ENCODE peak calls at places on chromosomes 6 and 20, in ten cellular contexts. I, L, T, W, S, X, P, F, Y and C are unnamed samples.
A peak's percentile ranks its signal among the peaks of the same experiment; 100 is the strongest.

GRCh38 chr6:90241229-90241873 is 55.3 kb downstream of the BACH2 start:
- DNase-seq in I (no peak), L (no peak), T (no peak), W (no peak), S (no peak), X (no peak), P (no peak), F (peak; percentile 20), Y (no peak), C (no peak)

GRCh38 chr20:61420056-61420455 is 168.0 kb downstream of the CDH4 start:
- DNase-seq in I (no peak), L (no peak), T (no peak), W (no peak), S (no peak), X (no peak), P (no peak), F (no peak), Y (no peak), C (no peak)

GRCh38 chr6:26198626-26199056 is 111.4 kb downstream of the HFE start:
- DNase-seq in I (no peak), L (no peak), T (peak; percentile 26), W (no peak), S (no peak), X (no peak), P (no peak), F (no peak), Y (no peak), C (no peak)

GRCh38 chr6:43798688-43799444 is 28.9 kb downstream of the VEGFA start:
- DNase-seq in I (no peak), L (peak; percentile 92), T (peak; percentile 85), W (peak; percentile 50), S (peak; percentile 91), X (peak; percentile 91), P (peak; percentile 20), F (peak; percentile 96), Y (peak; percentile 87), C (no peak)

GRCh38 chr20:10595985-10596384 is 77.8 kb downstream of the JAG1 start:
- DNase-seq in I (no peak), L (no peak), T (no peak), W (no peak), S (no peak), X (no peak), P (no peak), F (no peak), Y (no peak), C (no peak)

GRCh38 chr20:39067526-39068216 is 105.5 kb downstream of the DHX35 start:
- DNase-seq in I (no peak), L (no peak), T (peak; percentile 64), W (no peak), S (no peak), X (no peak), P (no peak), F (no peak), Y (no peak), C (no peak)

GRCh38 chr6:167565884-167566491 is 241.1 kb downstream of the TTLL2 start:
- DNase-seq in I (no peak), L (peak; percentile 16), T (no peak), W (no peak), S (no peak), X (peak; percentile 52), P (peak; percentile 93), F (peak; percentile 32), Y (peak; percentile 70), C (peak; percentile 31)

GRCh38 chr6:41451039-41451438 is 95.1 kb upstream of the FOXP4 start:
- DNase-seq in I (no peak), L (no peak), T (no peak), W (no peak), S (no peak), X (no peak), P (no peak), F (peak; percentile 47), Y (peak; percentile 54), C (no peak)

GRCh38 chr6:79570802-79571367 is 33.7 kb upstream of the LCA5 start:
- DNase-seq in I (no peak), L (no peak), T (peak; percentile 48), W (peak; percentile 7), S (no peak), X (no peak), P (no peak), F (peak; percentile 62), Y (no peak), C (no peak)

GRCh38 chr6:57021086-57021720 is 25.3 kb upstream of the KIAA1586 start:
- DNase-seq in I (no peak), L (no peak), T (peak; percentile 64), W (peak; percentile 36), S (no peak), X (no peak), P (no peak), F (peak; percentile 49), Y (no peak), C (no peak)

GRCh38 chr20:8172191-8172590 is 40.1 kb downstream of the PLCB1 start:
- DNase-seq in I (no peak), L (no peak), T (no peak), W (no peak), S (no peak), X (no peak), P (no peak), F (no peak), Y (no peak), C (no peak)

GRCh38 chr6:148457843-148458159 is 115.2 kb downstream of the SASH1 start:
- DNase-seq in I (no peak), L (no peak), T (no peak), W (no peak), S (no peak), X (no peak), P (no peak), F (no peak), Y (no peak), C (no peak)

GRCh38 chr20:62979876-62980373 is 26.8 kb downstream of the BHLHE23 start:
- DNase-seq in I (no peak), L (no peak), T (no peak), W (no peak), S (no peak), X (no peak), P (no peak), F (no peak), Y (no peak), C (no peak)

GRCh38 chr6:33929575-33930288 is 125.9 kb upstream of the MLN start:
- DNase-seq in I (no peak), L (no peak), T (no peak), W (no peak), S (no peak), X (no peak), P (no peak), F (no peak), Y (no peak), C (no peak)

GRCh38 chr20:49766979-49767419 is 45.6 kb upstream of the SLC9A8 start:
- DNase-seq in I (no peak), L (no peak), T (no peak), W (no peak), S (no peak), X (no peak), P (no peak), F (peak; percentile 44), Y (no peak), C (no peak)

GRCh38 chr20:44768854-44769480 is 23.3 kb downstream of the KCNK15 start:
- DNase-seq in I (no peak), L (no peak), T (no peak), W (no peak), S (no peak), X (no peak), P (no peak), F (no peak), Y (no peak), C (no peak)
- TF ChIP-seq POLR2A in I (no peak), L (no peak), T (no peak), W (no peak), S (no peak), X (no peak), P (no peak), F (no peak), Y (no peak), C (no peak)

DNA sequence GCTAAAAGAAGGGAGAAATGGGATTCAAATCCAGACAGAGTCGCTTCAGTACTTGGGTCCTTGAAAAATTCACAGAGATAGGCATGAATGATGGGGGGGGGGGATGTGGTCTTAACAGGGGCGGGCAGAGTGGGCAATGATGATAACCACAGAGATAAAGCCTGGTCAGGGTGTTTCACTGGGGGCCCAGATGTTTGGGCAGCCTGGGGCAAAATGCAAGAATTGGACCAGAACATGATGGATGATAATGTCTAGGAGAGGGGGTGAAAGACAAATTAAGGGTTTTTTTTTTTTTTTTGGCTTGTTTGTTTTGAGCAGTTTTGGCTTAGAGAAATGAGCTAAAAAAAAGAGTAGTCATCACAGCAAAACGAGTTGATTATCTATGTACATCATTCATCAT is 57.4 kb downstream of the LAMP5 start:
- DNase-seq in I (no peak), L (no peak), T (no peak), W (no peak), S (no peak), X (no peak), P (no peak), F (no peak), Y (no peak), C (no peak)
- TF ChIP-seq CTCF in I (no peak), L (no peak), T (no peak), W (no peak), S (no peak), X (no peak), P (no peak), F (no peak), Y (no peak), C (no peak)

GRCh38 chr6:30681696-30682180 is 4.7 kb downstream of the PPP1R18 start:
- DNase-seq in I (no peak), L (no peak), T (no peak), W (no peak), S (no peak), X (no peak), P (no peak), F (no peak), Y (no peak), C (no peak)

GRCh38 chr6:30683980-30684338 is 2.5 kb downstream of the PPP1R18 start:
- DNase-seq in I (no peak), L (no peak), T (no peak), W (no peak), S (no peak), X (no peak), P (no peak), F (peak; percentile 39), Y (no peak), C (no peak)

GRCh38 chr6:30682181-30683117 is 4.0 kb downstream of the PPP1R18 start:
- DNase-seq in I (peak; percentile 88), L (peak; percentile 79), T (peak; percentile 95), W (peak; percentile 41), S (peak; percentile 47), X (peak; percentile 73), P (peak; percentile 62), F (peak; percentile 93), Y (peak; percentile 91), C (peak; percentile 97)

GRCh38 chr6:30684386-30685156 is 1.9 kb downstream of the PPP1R18 start:
- DNase-seq in I (peak; percentile 74), L (no peak), T (peak; percentile 44), W (no peak), S (no peak), X (no peak), P (no peak), F (peak; percentile 84), Y (peak; percentile 80), C (peak; percentile 58)

GRCh38 chr6:30683137-30683979 is 3.1 kb downstream of the PPP1R18 start:
- DNase-seq in I (no peak), L (no peak), T (no peak), W (no peak), S (no peak), X (no peak), P (no peak), F (peak; percentile 38), Y (peak; percentile 60), C (no peak)
- H3K4me3 ChIP-seq in I (peak overlapping the region; percentile 82), L (peak overlapping the region; percentile 82), T (peak overlapping the region; percentile 97), W (peak overlapping the region; percentile 84), S (no peak overlapping the region), X (peak overlapping the region; percentile 74), P (peak overlapping the region; percentile 76), F (peak overlapping the region; percentile 81), Y (peak overlapping the region; percentile 76), C (peak overlapping the region; percentile 44)

GRCh38 chr6:136792066-136792944 is at the start of gene MAP3K5:
- DNase-seq in I (peak; percentile 97), L (peak; percentile 68), T (peak; percentile 72), W (peak; percentile 35), S (peak; percentile 94), X (peak; percentile 96), P (peak; percentile 87), F (peak; percentile 94), Y (peak; percentile 90), C (peak; percentile 65)
- TF ChIP-seq POLR2A in I (peak; percentile 37), L (no peak), T (no peak), W (peak; percentile 30), S (peak; percentile 77), X (peak; percentile 23), P (no peak), F (peak; percentile 86), Y (no peak), C (no peak)